ENCODE peak calls at places on chromosomes 11 and 22, in four cellular contexts. H is PC-3, Y is fibroblast of lung, I is astrocyte. J is an unnamed sample.

GRCh38 chr11:10076458-10077141 is 217.4 kb downstream of the SBF2 start:
- DNase-seq in H (peak; percentile 59), Y (peak; percentile 36), I (peak; percentile 10), J (no peak)

GRCh38 chr22:30866811-30867271 is 101.7 kb downstream of the MORC2 start:
- DNase-seq in H (peak; percentile 14), Y (no peak), I (no peak), J (no peak)

GRCh38 chr11:46036969-46037368 is 84.3 kb downstream of the PHF21A start:
- DNase-seq in H (no peak), Y (no peak), I (no peak), J (no peak)

GRCh38 chr11:111309516-111309915 is 11.2 kb downstream of the POU2AF3 start:
- DNase-seq in H (no peak), Y (no peak), I (no peak), J (no peak)

GRCh38 chr11:103315248-103315647 is 206.0 kb downstream of the DYNC2H1 start:
- DNase-seq in H (no peak), Y (no peak), I (no peak), J (no peak)

GRCh38 chr11:2166091-2166851 is 5.3 kb upstream of the INS start:
- DNase-seq in H (peak; percentile 52), Y (peak; percentile 9), I (no peak), J (no peak)

GRCh38 chr11:43920598-43921419 is 21.6 kb upstream of the C11orf96 start:
- DNase-seq in H (peak; percentile 95), Y (peak; percentile 100), I (peak; percentile 100), J (no peak)

GRCh38 chr22:49170053-49170452 is 657.6 kb downstream of the BRD1 start:
- DNase-seq in H (no peak), Y (no peak), I (no peak), J (no peak)

GRCh38 chr11:116927163-116927772 is 89.8 kb upstream of the APOA1 start:
- DNase-seq in H (peak; percentile 39), Y (no peak), I (no peak), J (peak; percentile 32)

GRCh38 chr22:49042066-49042465 is 785.6 kb downstream of the BRD1 start:
- DNase-seq in H (no peak), Y (no peak), I (no peak), J (no peak)

GRCh38 chr11:20388096-20389055 is 860 bp downstream of the PRMT3 start:
- DNase-seq in H (peak; percentile 23), Y (no peak), I (peak; percentile 2), J (peak; percentile 40)

GRCh38 chr11:9691865-9692264 is 28.0 kb downstream of the SWAP70 start:
- DNase-seq in H (peak; percentile 68), Y (peak; percentile 60), I (peak; percentile 41), J (no peak)

GRCh38 chr11:86172894-86173293 is 71.7 kb upstream of the EED start:
- DNase-seq in H (peak; percentile 54), Y (peak; percentile 90), I (peak; percentile 87), J (no peak)

DNA sequence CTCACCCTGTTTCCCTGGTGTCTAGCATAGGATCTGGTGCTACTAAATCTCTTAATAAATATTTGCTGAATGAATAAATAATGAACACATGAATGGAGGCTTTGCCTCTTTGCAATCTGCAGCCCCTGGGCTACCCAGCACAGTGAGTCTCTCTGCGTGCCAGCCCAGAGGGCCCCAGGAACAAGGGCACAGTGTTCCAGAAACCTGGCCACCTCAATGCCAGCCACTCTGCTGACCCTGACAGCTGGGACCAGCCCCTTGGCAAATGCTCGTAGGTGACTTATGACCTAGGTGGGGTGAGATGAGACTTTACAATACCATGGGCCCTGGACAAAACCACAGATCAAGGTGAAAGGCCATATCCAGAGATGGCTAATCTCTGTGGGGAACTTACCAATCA is 31.6 kb downstream of the UQCR10 start:
- DNase-seq in H (peak; percentile 57), Y (no peak), I (no peak), J (no peak)
- H3K9ac ChIP-seq in H (peak overlapping the region; percentile 65), Y (no peak overlapping the region), I (peak overlapping the region; percentile 48), J (no peak overlapping the region)

GRCh38 chr11:130031945-130032344 is 29.3 kb upstream of the PRDM10 start:
- DNase-seq in H (no peak), Y (no peak), I (no peak), J (no peak)
- TF ChIP-seq EZH2 in H (no peak), Y (no peak), I (no peak), J (no peak)

DNA sequence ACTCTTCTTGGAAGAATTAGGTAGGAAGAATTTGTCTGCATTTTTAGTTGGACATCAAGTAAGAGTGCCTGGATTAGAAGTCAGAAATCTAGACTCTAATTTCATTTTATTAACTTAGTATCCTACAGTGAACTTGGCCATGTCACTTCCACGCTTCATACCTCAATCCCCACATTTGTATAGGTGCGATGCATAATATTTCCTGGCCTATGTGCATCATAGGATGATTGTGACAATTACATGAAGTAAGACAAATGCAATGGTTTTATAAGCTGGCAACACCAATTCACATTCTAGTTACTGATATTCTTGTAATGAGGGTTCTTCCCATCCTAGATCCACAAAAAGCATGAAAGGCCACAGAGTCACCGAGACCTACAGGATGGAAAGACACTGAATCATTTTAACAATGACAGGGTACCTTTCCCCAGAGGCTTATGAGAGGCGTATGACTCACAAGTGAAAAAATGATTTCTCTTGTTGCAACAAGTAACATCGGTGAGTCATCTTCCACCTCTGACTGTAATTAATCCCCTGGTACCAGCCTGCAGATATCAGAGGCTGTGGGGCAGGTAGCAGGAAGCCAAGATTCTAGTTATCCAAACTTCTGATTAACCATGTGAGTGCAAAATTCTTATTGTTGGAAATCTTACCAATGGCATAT is 56.0 kb upstream of the OR5AK2 start:
- DNase-seq in H (peak; percentile 99), Y (peak; percentile 84), I (peak; percentile 79), J (no peak)
- H3K4me2 ChIP-seq in H (peak overlapping the region; percentile 28), Y (no peak overlapping the region), I (peak overlapping the region; percentile 30), J (no peak overlapping the region)

DNA sequence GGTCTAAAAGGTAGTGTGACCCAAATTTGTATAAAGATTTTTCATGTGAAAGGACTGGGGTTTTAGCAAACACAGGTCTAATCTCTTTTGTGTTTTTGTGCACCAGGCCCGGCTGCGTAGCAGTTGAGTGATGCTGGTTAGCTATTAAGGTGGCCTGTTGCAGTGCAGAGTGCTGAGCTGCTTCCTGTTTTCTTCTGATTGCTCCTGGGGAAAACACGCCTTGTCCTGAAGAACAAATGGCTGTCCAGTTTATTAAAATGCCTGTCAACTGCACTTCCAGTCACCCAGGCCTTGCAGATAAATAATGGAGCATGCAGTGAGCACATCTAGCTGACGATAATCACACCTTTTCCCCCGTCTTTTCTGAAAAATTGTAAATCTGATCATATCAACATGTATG is 1.8 kb downstream of the SRSF8 start:
- DNase-seq in H (peak; percentile 97), Y (peak; percentile 97), I (peak; percentile 97), J (peak; percentile 84)
- H3K9ac ChIP-seq in H (peak overlapping the region; percentile 79), Y (no peak overlapping the region), I (peak overlapping the region; percentile 97), J (peak overlapping the region; percentile 69)

GRCh38 chr11:126594921-126595367 is 239.5 kb downstream of the ST3GAL4 start:
- DNase-seq in H (no peak), Y (no peak), I (no peak), J (no peak)

GRCh38 chr11:126597041-126597440 is 241.6 kb downstream of the ST3GAL4 start:
- DNase-seq in H (no peak), Y (no peak), I (no peak), J (no peak)

GRCh38 chr11:126598344-126599092 is 243.0 kb downstream of the ST3GAL4 start:
- DNase-seq in H (no peak), Y (no peak), I (no peak), J (no peak)

GRCh38 chr11:126595560-126595959 is 240.1 kb downstream of the ST3GAL4 start:
- DNase-seq in H (no peak), Y (no peak), I (no peak), J (no peak)

DNA sequence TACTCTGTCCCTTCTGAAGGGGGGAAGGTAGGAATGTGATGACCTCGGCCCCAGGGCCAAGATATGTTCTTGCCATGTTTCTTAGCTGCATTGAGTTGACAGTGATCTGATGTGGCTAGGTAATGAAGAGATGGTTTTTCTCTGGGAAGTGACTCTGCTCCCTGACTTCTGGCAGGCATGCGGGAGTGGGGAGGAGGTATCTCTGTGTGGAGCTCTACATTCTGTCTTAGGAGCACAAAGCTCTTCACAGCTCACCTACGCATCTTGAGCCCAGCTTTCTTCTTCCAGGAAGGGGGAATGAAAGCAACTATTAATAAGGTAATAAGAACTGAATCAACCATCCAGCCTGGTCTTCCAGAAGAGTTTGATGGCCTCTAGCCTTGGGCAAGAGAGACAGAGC is 241.0 kb downstream of the ST3GAL4 start:
- DNase-seq in H (no peak), Y (no peak), I (no peak), J (no peak)
- TF ChIP-seq EZH2 in H (no peak), Y (no peak), I (no peak), J (no peak)

J was measured in DND-41.